ENCODE peak calls at places on chromosome 4, in four cellular contexts. One of them, this sample, is unnamed.
A peak's percentile ranks its signal among the peaks of the same experiment; 100 is the strongest.

GRCh38 chr4:101306225-101306624 is 41.1 kb downstream of the PPP3CA start:
- ATAC-seq in lung: peak; percentile 75
- ATAC-seq in Right ventricle myocardium inferior: no peak
- ATAC-seq in IMR-90: no peak
- ATAC-seq in this sample: no peak

GRCh38 chr4:151443777-151444176 is 34.8 kb downstream of the FHIP1A start:
- ATAC-seq in Right ventricle myocardium inferior: no peak
- ATAC-seq in lung: no peak
- ATAC-seq in IMR-90: no peak
- ATAC-seq in this sample: no peak

GRCh38 chr4:113695328-113696169 is 66.0 kb downstream of the CAMK2D start:
- ATAC-seq in lung: no peak
- ATAC-seq in Right ventricle myocardium inferior: no peak
- ATAC-seq in IMR-90: peak; percentile 35
- ATAC-seq in this sample: no peak

GRCh38 chr4:15605537-15605936 is 49.6 kb downstream of the FBXL5 start:
- ATAC-seq in Right ventricle myocardium inferior: no peak
- ATAC-seq in IMR-90: no peak
- ATAC-seq in lung: no peak
- ATAC-seq in this sample: no peak

GRCh38 chr4:7971159-7971631 is 31.5 kb upstream of the AFAP1 start:
- ATAC-seq in Right ventricle myocardium inferior: no peak
- ATAC-seq in IMR-90: no peak
- ATAC-seq in lung: no peak
- ATAC-seq in this sample: no peak

GRCh38 chr4:16883816-16884215 is 14.6 kb downstream of the LDB2 start:
- ATAC-seq in lung: no peak
- ATAC-seq in IMR-90: no peak
- ATAC-seq in Right ventricle myocardium inferior: no peak
- ATAC-seq in this sample: no peak

GRCh38 chr4:151541438-151542071 is 132.6 kb downstream of the FHIP1A start:
- ATAC-seq in IMR-90: peak; percentile 45
- ATAC-seq in Right ventricle myocardium inferior: no peak
- ATAC-seq in lung: no peak
- ATAC-seq in this sample: peak; percentile 83

GRCh38 chr4:7640136-7640535 is 205.4 kb upstream of the PSAPL1 start:
- ATAC-seq in Right ventricle myocardium inferior: no peak
- ATAC-seq in lung: no peak
- ATAC-seq in IMR-90: no peak
- ATAC-seq in this sample: no peak

GRCh38 chr4:139312552-139313332 is 10.5 kb upstream of the NDUFC1 start:
- ATAC-seq in Right ventricle myocardium inferior: no peak
- ATAC-seq in lung: no peak
- ATAC-seq in IMR-90: no peak
- ATAC-seq in this sample: no peak

GRCh38 chr4:177574446-177574845 is 132.2 kb upstream of the AGA start:
- ATAC-seq in Right ventricle myocardium inferior: no peak
- ATAC-seq in lung: no peak
- ATAC-seq in IMR-90: no peak
- ATAC-seq in this sample: peak; percentile 63

GRCh38 chr4:16224264-16224663 is 2.0 kb downstream of the TAPT1 start:
- ATAC-seq in lung: no peak
- ATAC-seq in Right ventricle myocardium inferior: no peak
- ATAC-seq in IMR-90: no peak
- ATAC-seq in this sample: no peak

GRCh38 chr4:172344266-172344772 is 531.1 kb downstream of the GALNTL6 start:
- ATAC-seq in lung: no peak
- ATAC-seq in Right ventricle myocardium inferior: no peak
- ATAC-seq in IMR-90: no peak
- ATAC-seq in this sample: no peak